ENCODE peak calls at places on chromosomes 4 and X, in ten cellular contexts. One of them, this sample, is unnamed.

GRCh38 chr4:1375051-1375721 is 28.2 kb downstream of the UVSSA start:
- DNase-seq in lower lobe of right lung: peak
- DNase-seq in thyroid gland: no peak
- DNase-seq in right lobe of liver: peak
- DNase-seq in NB4: no peak
- DNase-seq in cardiac fibroblast: no peak
- DNase-seq in HCT116: no peak
- DNase-seq in neural progenitor cell: no peak
- DNase-seq in AG09309: no peak
- DNase-seq in PC-3: no peak
- DNase-seq in this sample: peak

GRCh38 chr4:87118826-87119225 is 101.6 kb downstream of the KLHL8 start:
- DNase-seq in lower lobe of right lung: no peak
- DNase-seq in thyroid gland: no peak
- DNase-seq in right lobe of liver: no peak
- DNase-seq in NB4: peak
- DNase-seq in cardiac fibroblast: peak
- DNase-seq in HCT116: no peak
- DNase-seq in neural progenitor cell: no peak
- DNase-seq in AG09309: no peak
- DNase-seq in PC-3: no peak
- DNase-seq in this sample: no peak

GRCh38 chr4:17336524-17336941 is 175.4 kb downstream of the QDPR start:
- DNase-seq in lower lobe of right lung: no peak
- DNase-seq in thyroid gland: peak
- DNase-seq in right lobe of liver: no peak
- DNase-seq in NB4: no peak
- DNase-seq in cardiac fibroblast: peak
- DNase-seq in HCT116: peak
- DNase-seq in neural progenitor cell: no peak
- DNase-seq in AG09309: no peak
- DNase-seq in PC-3: no peak
- DNase-seq in this sample: no peak

GRCh38 chr4:147049940-147050852 is 104.5 kb upstream of the TTC29 start:
- DNase-seq in lower lobe of right lung: no peak
- DNase-seq in thyroid gland: no peak
- DNase-seq in right lobe of liver: no peak
- DNase-seq in NB4: no peak
- DNase-seq in cardiac fibroblast: peak
- DNase-seq in HCT116: no peak
- DNase-seq in neural progenitor cell: no peak
- DNase-seq in AG09309: no peak
- DNase-seq in PC-3: peak
- DNase-seq in this sample: peak

GRCh38 chr4:25966171-25966570 is 52.2 kb downstream of the SMIM20 start:
- DNase-seq in lower lobe of right lung: no peak
- DNase-seq in thyroid gland: no peak
- DNase-seq in right lobe of liver: no peak
- DNase-seq in NB4: no peak
- DNase-seq in cardiac fibroblast: no peak
- DNase-seq in HCT116: no peak
- DNase-seq in neural progenitor cell: no peak
- DNase-seq in AG09309: no peak
- DNase-seq in PC-3: no peak
- DNase-seq in this sample: no peak

GRCh38 chr4:43932448-43932847 is 516.2 kb downstream of the KCTD8 start:
- DNase-seq in lower lobe of right lung: no peak
- DNase-seq in thyroid gland: no peak
- DNase-seq in right lobe of liver: no peak
- DNase-seq in NB4: no peak
- DNase-seq in cardiac fibroblast: no peak
- DNase-seq in HCT116: no peak
- DNase-seq in neural progenitor cell: no peak
- DNase-seq in AG09309: no peak
- DNase-seq in PC-3: no peak
- DNase-seq in this sample: no peak

GRCh38 chr4:147741190-147741788 is 9.4 kb downstream of the ARHGAP10 start:
- DNase-seq in lower lobe of right lung: no peak
- DNase-seq in thyroid gland: no peak
- DNase-seq in right lobe of liver: no peak
- DNase-seq in NB4: no peak
- DNase-seq in cardiac fibroblast: peak
- DNase-seq in HCT116: no peak
- DNase-seq in neural progenitor cell: peak
- DNase-seq in AG09309: no peak
- DNase-seq in PC-3: peak
- DNase-seq in this sample: no peak

GRCh38 chrX:110462957-110463356 is 104.3 kb downstream of the RTL9 start:
- DNase-seq in lower lobe of right lung: no peak
- DNase-seq in thyroid gland: no peak
- DNase-seq in right lobe of liver: no peak
- DNase-seq in NB4: no peak
- DNase-seq in cardiac fibroblast: no peak
- DNase-seq in HCT116: no peak
- DNase-seq in neural progenitor cell: no peak
- DNase-seq in AG09309: no peak
- DNase-seq in PC-3: no peak
- DNase-seq in this sample: no peak

GRCh38 chr4:146436423-146437162 is 85.1 kb downstream of the SLC10A7 start:
- DNase-seq in lower lobe of right lung: no peak
- DNase-seq in thyroid gland: no peak
- DNase-seq in right lobe of liver: no peak
- DNase-seq in NB4: no peak
- DNase-seq in cardiac fibroblast: no peak
- DNase-seq in HCT116: no peak
- DNase-seq in neural progenitor cell: peak
- DNase-seq in AG09309: no peak
- DNase-seq in PC-3: no peak
- DNase-seq in this sample: no peak

GRCh38 chr4:48943387-48943786 is 36.8 kb upstream of the OCIAD2 start:
- DNase-seq in lower lobe of right lung: no peak
- DNase-seq in thyroid gland: peak
- DNase-seq in right lobe of liver: no peak
- DNase-seq in NB4: no peak
- DNase-seq in cardiac fibroblast: no peak
- DNase-seq in HCT116: peak
- DNase-seq in neural progenitor cell: no peak
- DNase-seq in AG09309: no peak
- DNase-seq in PC-3: peak
- DNase-seq in this sample: no peak

GRCh38 chrX:74343327-74343969 is 39.5 kb downstream of the ZCCHC13 start:
- DNase-seq in lower lobe of right lung: no peak
- DNase-seq in thyroid gland: no peak
- DNase-seq in right lobe of liver: no peak
- DNase-seq in NB4: no peak
- DNase-seq in cardiac fibroblast: no peak
- DNase-seq in HCT116: no peak
- DNase-seq in neural progenitor cell: no peak
- DNase-seq in AG09309: no peak
- DNase-seq in PC-3: no peak
- DNase-seq in this sample: no peak

GRCh38 chr4:181281451-181281850 is 961.8 kb upstream of the TENM3 start:
- DNase-seq in lower lobe of right lung: no peak
- DNase-seq in thyroid gland: no peak
- DNase-seq in right lobe of liver: no peak
- DNase-seq in NB4: no peak
- DNase-seq in cardiac fibroblast: no peak
- DNase-seq in HCT116: no peak
- DNase-seq in neural progenitor cell: no peak
- DNase-seq in AG09309: no peak
- DNase-seq in PC-3: no peak
- DNase-seq in this sample: no peak

GRCh38 chr4:53459548-53459947 is 82.1 kb downstream of the FIP1L1 start:
- DNase-seq in lower lobe of right lung: no peak
- DNase-seq in thyroid gland: no peak
- DNase-seq in right lobe of liver: no peak
- DNase-seq in NB4: no peak
- DNase-seq in cardiac fibroblast: peak
- DNase-seq in HCT116: no peak
- DNase-seq in neural progenitor cell: no peak
- DNase-seq in AG09309: no peak
- DNase-seq in PC-3: peak
- DNase-seq in this sample: no peak

GRCh38 chrX:134171661-134172587 is 65.1 kb upstream of the CCDC160 start:
- DNase-seq in lower lobe of right lung: no peak
- DNase-seq in thyroid gland: peak
- DNase-seq in right lobe of liver: no peak
- DNase-seq in NB4: no peak
- DNase-seq in cardiac fibroblast: peak
- DNase-seq in HCT116: no peak
- DNase-seq in neural progenitor cell: peak
- DNase-seq in AG09309: no peak
- DNase-seq in PC-3: no peak
- DNase-seq in this sample: peak

GRCh38 chr4:384311-385010 is 46.8 kb downstream of the ZNF141 start:
- DNase-seq in lower lobe of right lung: no peak
- DNase-seq in thyroid gland: no peak
- DNase-seq in right lobe of liver: no peak
- DNase-seq in NB4: peak
- DNase-seq in cardiac fibroblast: no peak
- DNase-seq in HCT116: no peak
- DNase-seq in neural progenitor cell: no peak
- DNase-seq in AG09309: no peak
- DNase-seq in PC-3: no peak
- DNase-seq in this sample: no peak

GRCh38 chrX:44747317-44747716 is 96.5 kb upstream of the DUSP21 start:
- DNase-seq in lower lobe of right lung: no peak
- DNase-seq in thyroid gland: no peak
- DNase-seq in right lobe of liver: no peak
- DNase-seq in NB4: peak
- DNase-seq in cardiac fibroblast: no peak
- DNase-seq in HCT116: no peak
- DNase-seq in neural progenitor cell: no peak
- DNase-seq in AG09309: no peak
- DNase-seq in PC-3: no peak
- DNase-seq in this sample: no peak

GRCh38 chrX:8233091-8233490 is 62.0 kb upstream of the VCX2 start:
- DNase-seq in lower lobe of right lung: no peak
- DNase-seq in thyroid gland: no peak
- DNase-seq in right lobe of liver: no peak
- DNase-seq in NB4: no peak
- DNase-seq in cardiac fibroblast: peak
- DNase-seq in HCT116: no peak
- DNase-seq in neural progenitor cell: no peak
- DNase-seq in AG09309: no peak
- DNase-seq in PC-3: no peak
- DNase-seq in this sample: no peak

GRCh38 chrX:8242431-8242830 is 71.4 kb upstream of the VCX2 start:
- DNase-seq in lower lobe of right lung: no peak
- DNase-seq in thyroid gland: no peak
- DNase-seq in right lobe of liver: no peak
- DNase-seq in NB4: no peak
- DNase-seq in cardiac fibroblast: peak
- DNase-seq in HCT116: no peak
- DNase-seq in neural progenitor cell: no peak
- DNase-seq in AG09309: no peak
- DNase-seq in PC-3: no peak
- DNase-seq in this sample: no peak

GRCh38 chrX:8235026-8235425 is 64.0 kb upstream of the VCX2 start:
- DNase-seq in lower lobe of right lung: no peak
- DNase-seq in thyroid gland: no peak
- DNase-seq in right lobe of liver: no peak
- DNase-seq in NB4: no peak
- DNase-seq in cardiac fibroblast: peak
- DNase-seq in HCT116: no peak
- DNase-seq in neural progenitor cell: no peak
- DNase-seq in AG09309: no peak
- DNase-seq in PC-3: peak
- DNase-seq in this sample: no peak

DNA sequence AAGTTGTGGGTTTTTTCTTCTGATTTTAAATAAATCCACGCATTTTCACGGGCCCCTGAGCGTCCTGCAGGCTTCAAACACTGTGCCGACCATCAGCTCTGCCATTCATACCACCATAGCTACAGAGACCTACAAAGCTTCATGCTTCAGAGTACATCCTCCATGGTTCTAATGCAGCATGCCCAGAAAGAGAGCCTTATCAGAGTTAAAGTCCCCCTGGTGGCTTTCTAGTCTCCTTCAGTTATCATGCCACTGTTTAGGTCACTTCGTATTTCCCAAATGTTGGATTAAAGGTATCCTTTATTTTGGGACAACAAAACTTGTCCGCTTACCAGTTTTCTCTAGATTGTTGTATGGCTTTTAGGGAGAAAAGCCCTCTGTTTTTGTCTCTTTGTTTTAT is 66.7 kb upstream of the VCX2 start:
- DNase-seq in lower lobe of right lung: no peak
- DNase-seq in thyroid gland: no peak
- DNase-seq in right lobe of liver: no peak
- DNase-seq in NB4: peak
- DNase-seq in cardiac fibroblast: no peak
- DNase-seq in HCT116: no peak
- DNase-seq in neural progenitor cell: peak
- DNase-seq in AG09309: no peak
- DNase-seq in PC-3: peak
- DNase-seq in this sample: no peak
- TF ChIP-seq CTCF in lower lobe of right lung: no peak
- TF ChIP-seq CTCF in thyroid gland: no peak
- TF ChIP-seq CTCF in right lobe of liver: no peak
- TF ChIP-seq CTCF in NB4: peak
- TF ChIP-seq CTCF in cardiac fibroblast: no peak
- TF ChIP-seq CTCF in HCT116: no peak
- TF ChIP-seq CTCF in neural progenitor cell: peak
- TF ChIP-seq CTCF in AG09309: no peak
- TF ChIP-seq CTCF in PC-3: peak
- TF ChIP-seq CTCF in this sample: no peak

GRCh38 chrX:25067271-25068172 is 51.8 kb upstream of the ARX start:
- DNase-seq in lower lobe of right lung: no peak
- DNase-seq in thyroid gland: no peak
- DNase-seq in right lobe of liver: no peak
- DNase-seq in NB4: no peak
- DNase-seq in cardiac fibroblast: no peak
- DNase-seq in HCT116: no peak
- DNase-seq in neural progenitor cell: no peak
- DNase-seq in AG09309: no peak
- DNase-seq in PC-3: no peak
- DNase-seq in this sample: no peak
- TF ChIP-seq CTCF in lower lobe of right lung: no peak
- TF ChIP-seq CTCF in thyroid gland: no peak
- TF ChIP-seq CTCF in right lobe of liver: no peak
- TF ChIP-seq CTCF in NB4: no peak
- TF ChIP-seq CTCF in cardiac fibroblast: no peak
- TF ChIP-seq CTCF in HCT116: no peak
- TF ChIP-seq CTCF in neural progenitor cell: no peak
- TF ChIP-seq CTCF in AG09309: no peak
- TF ChIP-seq CTCF in PC-3: no peak
- TF ChIP-seq CTCF in this sample: no peak

GRCh38 chr4:165016971-165017370 is 14.8 kb upstream of the TRIM60 start:
- DNase-seq in lower lobe of right lung: no peak
- DNase-seq in thyroid gland: no peak
- DNase-seq in right lobe of liver: no peak
- DNase-seq in NB4: peak
- DNase-seq in cardiac fibroblast: peak
- DNase-seq in HCT116: peak
- DNase-seq in neural progenitor cell: peak
- DNase-seq in AG09309: no peak
- DNase-seq in PC-3: peak
- DNase-seq in this sample: no peak
- TF ChIP-seq CTCF in lower lobe of right lung: no peak
- TF ChIP-seq CTCF in thyroid gland: no peak
- TF ChIP-seq CTCF in right lobe of liver: no peak
- TF ChIP-seq CTCF in NB4: peak
- TF ChIP-seq CTCF in cardiac fibroblast: peak
- TF ChIP-seq CTCF in HCT116: no peak
- TF ChIP-seq CTCF in neural progenitor cell: peak
- TF ChIP-seq CTCF in AG09309: peak
- TF ChIP-seq CTCF in PC-3: peak
- TF ChIP-seq CTCF in this sample: peak

GRCh38 chr4:101345596-101346311 is 1.6 kb downstream of the PPP3CA start:
- DNase-seq in lower lobe of right lung: peak
- DNase-seq in thyroid gland: peak
- DNase-seq in right lobe of liver: peak
- DNase-seq in NB4: no peak
- DNase-seq in cardiac fibroblast: peak
- DNase-seq in HCT116: no peak
- DNase-seq in neural progenitor cell: peak
- DNase-seq in AG09309: no peak
- DNase-seq in PC-3: peak
- DNase-seq in this sample: peak
- TF ChIP-seq CTCF in lower lobe of right lung: no peak
- TF ChIP-seq CTCF in thyroid gland: no peak
- TF ChIP-seq CTCF in right lobe of liver: no peak
- TF ChIP-seq CTCF in NB4: no peak
- TF ChIP-seq CTCF in cardiac fibroblast: no peak
- TF ChIP-seq CTCF in HCT116: no peak
- TF ChIP-seq CTCF in neural progenitor cell: peak
- TF ChIP-seq CTCF in AG09309: no peak
- TF ChIP-seq CTCF in PC-3: no peak
- TF ChIP-seq CTCF in this sample: no peak